ENCODE peak calls at places on chromosomes 13 and 19, in ten cellular contexts. H, B, K, S, N, I, A, Z, G and W are unnamed samples.
A peak's percentile ranks its signal among the peaks of the same experiment; 100 is the strongest.

GRCh38 chr13:33270906-33271538 is 14.5 kb downstream of the STARD13 start:
- DNase-seq in H (no peak), B (no peak), K (peak; percentile 56), S (no peak), N (no peak), I (no peak), A (no peak), Z (no peak), G (no peak), W (no peak)

GRCh38 chr19:51735759-51736449 is 12.1 kb upstream of the HAS1 start:
- DNase-seq in H (no peak), B (no peak), K (no peak), S (no peak), N (no peak), I (no peak), A (peak; percentile 83), Z (no peak), G (no peak), W (peak; percentile 66)

GRCh38 chr19:56725829-56726424 is 54.4 kb upstream of the ZNF835 start:
- DNase-seq in H (no peak), B (no peak), K (no peak), S (no peak), N (no peak), I (no peak), A (no peak), Z (no peak), G (no peak), W (peak; percentile 16)

GRCh38 chr19:39230096-39230764 is 14.6 kb downstream of the IFNL3 start:
- DNase-seq in H (no peak), B (no peak), K (no peak), S (no peak), N (no peak), I (no peak), A (no peak), Z (no peak), G (no peak), W (no peak)

GRCh38 chr19:40269216-40269940 is 15.8 kb downstream of the AKT2 start:
- DNase-seq in H (no peak), B (no peak), K (no peak), S (no peak), N (no peak), I (no peak), A (no peak), Z (no peak), G (no peak), W (no peak)

GRCh38 chr19:41545547-41545946 is 30.4 kb upstream of the CEACAM21 start:
- DNase-seq in H (no peak), B (no peak), K (no peak), S (no peak), N (no peak), I (no peak), A (peak; percentile 56), Z (no peak), G (peak; percentile 66), W (no peak)

GRCh38 chr13:40127925-40128324 is 472.5 kb downstream of the COG6 start:
- DNase-seq in H (no peak), B (no peak), K (no peak), S (no peak), N (no peak), I (no peak), A (no peak), Z (no peak), G (no peak), W (no peak)

GRCh38 chr13:107824636-107825035 is 390.7 kb downstream of the LIG4 start:
- DNase-seq in H (no peak), B (no peak), K (no peak), S (no peak), N (no peak), I (no peak), A (no peak), Z (no peak), G (no peak), W (no peak)

GRCh38 chr13:31056650-31057275 is 104.9 kb downstream of the HSPH1 start:
- DNase-seq in H (no peak), B (no peak), K (peak; percentile 29), S (no peak), N (no peak), I (no peak), A (no peak), Z (peak; percentile 20), G (no peak), W (peak; percentile 51)

GRCh38 chr19:42360787-42361544 is 29.1 kb downstream of the CNFN start:
- DNase-seq in H (no peak), B (no peak), K (no peak), S (no peak), N (no peak), I (no peak), A (no peak), Z (no peak), G (no peak), W (no peak)

GRCh38 chr19:3110126-3110825 is 16.1 kb downstream of the GNA11 start:
- DNase-seq in H (no peak), B (no peak), K (no peak), S (no peak), N (no peak), I (no peak), A (no peak), Z (no peak), G (no peak), W (no peak)

GRCh38 chr19:46603752-46604241 is 2.7 kb downstream of the CALM3 start:
- DNase-seq in H (no peak), B (no peak), K (no peak), S (no peak), N (no peak), I (no peak), A (peak; percentile 55), Z (no peak), G (no peak), W (peak; percentile 49)

GRCh38 chr13:97884707-97885468 is 68.6 kb upstream of the IPO5 start:
- DNase-seq in H (no peak), B (no peak), K (no peak), S (no peak), N (no peak), I (no peak), A (no peak), Z (no peak), G (no peak), W (no peak)

GRCh38 chr19:41991025-41991424 is 3.0 kb downstream of the ATP1A3 start:
- DNase-seq in H (no peak), B (no peak), K (no peak), S (no peak), N (no peak), I (no peak), A (no peak), Z (no peak), G (no peak), W (no peak)

GRCh38 chr19:12841094-12841493 is 2.8 kb downstream of the MAST1 start:
- DNase-seq in H (peak; percentile 29), B (no peak), K (peak; percentile 38), S (no peak), N (no peak), I (no peak), A (no peak), Z (peak; percentile 73), G (peak; percentile 35), W (peak; percentile 45)

GRCh38 chr19:51811344-51811743 is 16.4 kb downstream of the FPR3 start:
- DNase-seq in H (no peak), B (no peak), K (no peak), S (no peak), N (no peak), I (no peak), A (peak; percentile 70), Z (no peak), G (no peak), W (no peak)

GRCh38 chr13:71864981-71865857 is 1.8 kb downstream of the DACH1 start:
- DNase-seq in H (no peak), B (no peak), K (peak; percentile 34), S (no peak), N (no peak), I (peak; percentile 28), A (peak; percentile 55), Z (peak; percentile 40), G (no peak), W (no peak)

GRCh38 chr13:83753912-83754624 is 128.2 kb downstream of the SLITRK1 start:
- DNase-seq in H (no peak), B (no peak), K (no peak), S (no peak), N (no peak), I (no peak), A (no peak), Z (no peak), G (peak; percentile 3), W (no peak)

GRCh38 chr19:41530761-41531301 is 45.1 kb upstream of the CEACAM21 start:
- DNase-seq in H (no peak), B (no peak), K (peak; percentile 10), S (no peak), N (no peak), I (no peak), A (no peak), Z (peak; percentile 43), G (no peak), W (peak; percentile 62)

GRCh38 chr13:114071441-114071840 is 61.0 kb downstream of the RASA3 start:
- DNase-seq in H (no peak), B (no peak), K (no peak), S (no peak), N (no peak), I (no peak), A (peak; percentile 50), Z (no peak), G (no peak), W (no peak)

GRCh38 chr19:4557186-4557970 is 2.1 kb downstream of the SEMA6B start:
- DNase-seq in H (peak; percentile 22), B (no peak), K (no peak), S (no peak), N (no peak), I (no peak), A (no peak), Z (no peak), G (peak; percentile 29), W (no peak)

GRCh38 chr13:114062341-114062740 is 70.1 kb downstream of the RASA3 start:
- DNase-seq in H (no peak), B (no peak), K (no peak), S (no peak), N (no peak), I (no peak), A (no peak), Z (no peak), G (no peak), W (no peak)